ENCODE peak calls at places on chromosomes 12 and 14, in nine cellular contexts. G is psoas muscle, K is endodermal cell, S is neural progenitor cell, T is fibroblast of the aortic adventitia, I is lower lobe of right lung, O is body of pancreas, Y is adrenal gland, X is thoracic aorta. N is an unnamed sample.

GRCh38 chr14:88840926-88841325 is 16.5 kb downstream of the TTC8 start:
- DNase-seq in G (no peak), K (no peak), S (no peak), T (no peak), I (no peak), O (no peak), Y (no peak), X (no peak), N (no peak)

GRCh38 chr12:64526859-64527258 is 74.9 kb downstream of the TBK1 start:
- DNase-seq in G (no peak), K (no peak), S (no peak), T (peak), I (no peak), O (no peak), Y (no peak), X (no peak), N (no peak)

GRCh38 chr12:88698471-88698870 is 118.2 kb upstream of the KITLG start:
- DNase-seq in G (no peak), K (no peak), S (no peak), T (no peak), I (no peak), O (no peak), Y (no peak), X (no peak), N (no peak)

GRCh38 chr12:58833844-58834243 is 86.5 kb downstream of the LRIG3 start:
- DNase-seq in G (no peak), K (no peak), S (no peak), T (no peak), I (no peak), O (no peak), Y (no peak), X (no peak), N (no peak)

GRCh38 chr14:89617471-89618291 is 200.6 kb upstream of the FOXN3 start:
- DNase-seq in G (peak), K (peak), S (peak), T (peak), I (no peak), O (peak), Y (peak), X (no peak), N (no peak)

GRCh38 chr14:29548948-29549370 is 378.7 kb downstream of the PRKD1 start:
- DNase-seq in G (no peak), K (no peak), S (peak), T (peak), I (no peak), O (peak), Y (peak), X (no peak), N (no peak)

GRCh38 chr12:121611306-121611705 is 15.0 kb upstream of the ORAI1 start:
- DNase-seq in G (no peak), K (peak), S (no peak), T (no peak), I (no peak), O (no peak), Y (no peak), X (no peak), N (no peak)

GRCh38 chr12:115973968-115974765 is 303.3 kb downstream of the MED13L start:
- DNase-seq in G (no peak), K (no peak), S (no peak), T (no peak), I (no peak), O (no peak), Y (no peak), X (no peak), N (no peak)

GRCh38 chr14:26383286-26383685 is 214.5 kb downstream of the NOVA1 start:
- DNase-seq in G (no peak), K (no peak), S (no peak), T (no peak), I (no peak), O (no peak), Y (no peak), X (no peak), N (no peak)

GRCh38 chr12:122795807-122796206 is 21.4 kb downstream of the CCDC62 start:
- DNase-seq in G (no peak), K (peak), S (peak), T (no peak), I (no peak), O (no peak), Y (no peak), X (no peak), N (no peak)

GRCh38 chr14:51750542-51750941 is 98.8 kb downstream of the FRMD6 start:
- DNase-seq in G (no peak), K (peak), S (peak), T (no peak), I (no peak), O (no peak), Y (no peak), X (no peak), N (no peak)

GRCh38 chr12:51323966-51324895 is at the start of gene BIN2:
- DNase-seq in G (peak), K (no peak), S (no peak), T (no peak), I (peak), O (peak), Y (no peak), X (no peak), N (no peak)

GRCh38 chr12:49664591-49665146 is 41.3 kb downstream of the PRPF40B start:
- DNase-seq in G (no peak), K (no peak), S (no peak), T (no peak), I (no peak), O (no peak), Y (no peak), X (no peak), N (no peak)

GRCh38 chr12:93789767-93790166 is 112.6 kb downstream of the CRADD start:
- DNase-seq in G (no peak), K (no peak), S (no peak), T (no peak), I (no peak), O (no peak), Y (no peak), X (no peak), N (no peak)

GRCh38 chr12:122517877-122518276 is 8.9 kb downstream of the RSRC2 start:
- DNase-seq in G (no peak), K (peak), S (no peak), T (peak), I (no peak), O (no peak), Y (peak), X (no peak), N (no peak)

GRCh38 chr12:119061208-119061796 is 80.0 kb downstream of the SRRM4 start:
- DNase-seq in G (peak), K (peak), S (peak), T (peak), I (peak), O (peak), Y (peak), X (no peak), N (no peak)

GRCh38 chr14:106508216-106508615 is 981.8 kb downstream of the TMEM121 start:
- DNase-seq in G (no peak), K (no peak), S (no peak), T (no peak), I (no peak), O (no peak), Y (no peak), X (no peak), N (no peak)

GRCh38 chr14:47674546-47675238 is 713 bp downstream of the MDGA2 start:
- DNase-seq in G (no peak), K (peak), S (peak), T (no peak), I (no peak), O (no peak), Y (no peak), X (no peak), N (peak)

GRCh38 chr12:24760162-24760561 is 188.7 kb downstream of the BCAT1 start:
- DNase-seq in G (no peak), K (no peak), S (peak), T (no peak), I (no peak), O (peak), Y (no peak), X (no peak), N (no peak)

GRCh38 chr14:79229383-79229875 is 981.9 kb downstream of the DIO2 start:
- DNase-seq in G (no peak), K (no peak), S (peak), T (no peak), I (no peak), O (no peak), Y (no peak), X (no peak), N (no peak)

GRCh38 chr12:14239350-14239934 is 126.0 kb upstream of the ATF7IP start:
- DNase-seq in G (peak), K (peak), S (no peak), T (peak), I (no peak), O (peak), Y (peak), X (no peak), N (no peak)

GRCh38 chr14:63891148-63891964 is 38.6 kb downstream of the SYNE2 start:
- DNase-seq in G (no peak), K (no peak), S (peak), T (peak), I (no peak), O (peak), Y (no peak), X (no peak), N (no peak)

GRCh38 chr14:29227631-29228030 is 461.0 kb downstream of the FOXG1 start:
- DNase-seq in G (no peak), K (no peak), S (no peak), T (peak), I (no peak), O (no peak), Y (no peak), X (no peak), N (no peak)

GRCh38 chr14:69863083-69863482 is 16.1 kb upstream of the SMOC1 start:
- DNase-seq in G (no peak), K (no peak), S (no peak), T (no peak), I (no peak), O (no peak), Y (no peak), X (no peak), N (no peak)

GRCh38 chr14:105856676-105857222 is 330.4 kb downstream of the TMEM121 start:
- DNase-seq in G (no peak), K (peak), S (no peak), T (no peak), I (no peak), O (no peak), Y (no peak), X (no peak), N (no peak)

DNA sequence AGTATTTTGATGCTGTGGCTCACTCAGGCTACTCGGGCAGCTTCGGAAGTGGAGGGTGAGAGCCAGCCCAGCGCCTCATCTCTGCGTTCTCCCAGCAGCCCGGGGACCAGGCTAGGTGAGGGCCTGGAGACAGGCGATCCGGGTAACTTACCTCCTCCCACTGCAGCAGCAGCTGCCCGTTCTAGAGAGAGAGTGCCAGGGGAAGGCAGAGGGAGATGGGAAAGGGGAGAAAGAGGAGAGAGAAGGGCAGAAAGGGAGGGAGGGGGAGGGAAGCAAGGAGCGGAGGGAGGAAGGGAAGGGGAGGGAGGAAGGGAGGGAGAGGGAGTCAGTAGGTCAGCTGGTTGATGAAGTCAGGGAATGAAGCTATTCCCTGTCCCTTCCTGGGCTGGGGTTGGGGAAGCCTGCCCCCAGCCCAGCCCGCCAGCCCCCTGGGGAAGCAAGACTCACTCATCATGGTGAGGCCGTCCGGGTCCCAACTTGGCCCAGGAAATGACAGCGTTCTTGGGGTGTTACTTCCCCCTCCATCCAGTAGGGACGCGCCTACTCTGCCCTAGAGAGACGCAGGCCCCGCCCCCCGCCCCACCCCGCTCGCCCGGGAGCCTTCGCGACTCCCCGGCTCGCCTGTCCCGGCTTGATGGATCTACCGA is at the start of gene IFI27L2:
- DNase-seq in G (peak), K (peak), S (peak), T (peak), I (peak), O (peak), Y (peak), X (peak), N (no peak)
- TF ChIP-seq CTCF in G (no peak), K (peak), S (peak), T (peak), I (peak), O (peak), Y (peak), X (peak), N (peak)

GRCh38 chr14:54981698-54982097 is 45.2 kb downstream of the WDHD1 start:
- DNase-seq in G (no peak), K (no peak), S (no peak), T (peak), I (no peak), O (no peak), Y (no peak), X (no peak), N (no peak)
- TF ChIP-seq CTCF in G (peak), K (peak), S (peak), T (no peak), I (peak), O (no peak), Y (peak), X (no peak), N (peak)

DNA sequence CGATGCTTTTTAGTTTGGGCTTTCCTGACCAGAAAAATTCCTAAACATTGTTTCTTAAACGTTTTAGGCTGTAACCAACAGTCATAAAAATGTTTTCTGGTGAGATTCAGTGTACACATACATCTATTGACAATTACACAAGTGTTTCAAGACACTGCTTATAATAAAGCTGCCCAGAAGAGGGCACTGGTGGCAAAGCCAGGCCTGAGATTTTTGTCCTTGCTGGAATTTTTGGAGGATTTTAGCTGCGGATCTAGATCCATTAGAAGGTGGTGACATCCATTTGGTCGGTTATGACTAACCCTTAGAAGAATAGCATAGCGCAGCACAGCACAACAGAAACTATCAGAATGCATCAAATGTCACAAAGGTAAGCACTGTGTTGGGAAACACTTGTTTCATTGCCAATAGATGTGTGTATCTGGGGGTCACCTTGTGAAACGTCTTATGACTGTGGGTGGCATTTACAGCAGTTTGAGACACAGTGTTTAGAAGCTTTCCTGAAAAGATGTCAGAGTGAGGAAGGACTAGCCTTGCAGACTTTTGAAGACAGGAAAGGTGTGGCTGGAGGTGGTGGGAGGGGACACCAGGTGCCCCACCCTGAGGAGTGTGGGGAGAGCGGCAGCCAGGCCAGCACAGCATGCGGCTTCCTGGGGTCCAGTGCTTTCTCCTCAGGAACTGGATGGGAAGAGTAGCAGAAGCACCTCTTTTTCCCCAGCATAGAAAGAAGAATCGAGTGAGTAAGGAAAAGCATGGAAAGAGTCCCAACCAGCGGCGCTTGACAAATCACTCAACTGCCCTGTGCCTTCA is 54.7 kb upstream of the FKBP4 start:
- DNase-seq in G (no peak), K (peak), S (peak), T (peak), I (no peak), O (peak), Y (no peak), X (no peak), N (no peak)
- TF ChIP-seq CTCF in G (no peak), K (peak), S (peak), T (peak), I (peak), O (peak), Y (peak), X (peak), N (peak)

DNA sequence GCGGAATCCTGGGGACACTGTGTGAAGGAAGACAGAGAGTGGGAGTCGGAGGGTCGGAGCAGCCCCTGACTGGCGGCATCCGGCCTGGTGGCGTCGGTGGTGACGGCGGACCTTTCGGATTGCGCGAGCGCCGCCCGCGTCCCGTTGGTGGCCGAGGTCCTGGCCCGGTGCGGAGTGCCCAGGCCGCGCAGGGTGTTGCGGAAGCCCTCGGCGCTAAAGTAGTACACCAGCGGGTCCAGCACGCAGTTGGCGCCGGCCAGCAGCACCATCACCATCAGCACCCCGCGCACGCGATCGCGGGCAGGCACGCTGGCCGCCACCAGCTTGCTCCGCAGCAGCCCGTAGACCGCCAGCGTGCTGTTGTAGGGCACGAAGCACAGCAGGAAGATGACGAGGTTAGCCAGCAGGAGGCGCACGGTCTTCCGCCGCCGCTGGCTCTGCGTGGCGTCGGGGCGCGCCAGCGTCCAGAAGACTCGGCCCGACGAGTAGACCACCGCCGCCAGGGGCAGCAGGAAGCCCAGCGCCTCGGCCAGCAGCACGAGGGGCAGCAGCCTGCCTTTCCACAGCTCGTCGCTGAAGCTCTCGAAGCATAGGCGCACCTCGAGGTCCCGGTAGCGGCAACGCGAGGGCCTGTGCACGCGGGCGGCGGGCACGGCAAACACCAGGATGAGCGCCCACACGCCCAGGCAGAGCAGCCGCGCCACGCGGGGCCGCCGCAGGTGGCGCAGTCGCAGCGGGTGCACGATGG is 13.1 kb upstream of the CHD4 start:
- DNase-seq in G (peak), K (peak), S (peak), T (peak), I (peak), O (peak), Y (no peak), X (no peak), N (no peak)
- TF ChIP-seq CTCF in G (peak), K (peak), S (peak), T (peak), I (peak), O (peak), Y (peak), X (peak), N (peak)

GRCh38 chr12:67391034-67391433 is 121.9 kb downstream of the CAND1 start:
- DNase-seq in G (no peak), K (no peak), S (no peak), T (no peak), I (no peak), O (no peak), Y (no peak), X (no peak), N (no peak)

GRCh38 chr12:67391656-67392055 is 122.5 kb downstream of the CAND1 start:
- DNase-seq in G (no peak), K (no peak), S (no peak), T (no peak), I (no peak), O (no peak), Y (no peak), X (no peak), N (no peak)

DNA sequence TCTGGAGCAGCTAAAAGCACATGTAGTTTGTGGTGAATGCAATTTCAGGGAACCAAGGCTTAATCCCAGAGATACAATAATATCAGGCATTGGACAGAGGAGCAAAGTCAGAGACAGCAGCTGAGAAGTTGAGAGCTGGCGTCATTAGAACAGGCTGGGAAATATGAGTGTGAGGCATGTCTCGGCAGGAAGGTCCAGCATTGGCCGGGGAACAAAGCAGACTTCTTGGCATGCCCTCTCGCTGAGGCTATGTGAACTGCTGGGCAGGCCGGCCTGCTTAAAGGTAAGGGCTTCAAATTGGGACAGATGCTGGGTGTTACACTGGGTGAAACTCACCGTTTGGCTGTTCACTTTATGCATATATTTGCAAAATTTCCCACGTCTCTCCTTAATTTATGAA is 125.4 kb downstream of the CAND1 start:
- DNase-seq in G (peak), K (peak), S (peak), T (peak), I (no peak), O (peak), Y (peak), X (peak), N (no peak)
- TF ChIP-seq CTCF in G (peak), K (peak), S (peak), T (peak), I (no peak), O (peak), Y (peak), X (no peak), N (peak)